ENCODE peak calls at places on chromosome 4, in seven cellular contexts. N is endodermal cell, O is LoVo, U is A549, A is H1, M is mesenchymal stem cell, Q is MG63. T is an unnamed sample.

GRCh38 chr4:25756503-25756902 is 100.9 kb downstream of the SLC34A2 start:
- DNase-seq in M (no peak), Q (no peak), U (no peak), O (no peak), A (no peak), N (no peak), T (no peak)

GRCh38 chr4:147833254-147833653 is 101.4 kb downstream of the ARHGAP10 start:
- DNase-seq in M (peak), U (no peak), A (no peak), N (no peak), O (no peak), Q (no peak), T (no peak)

GRCh38 chr4:112213091-112213490 is 18.5 kb upstream of the AP1AR start:
- DNase-seq in Q (no peak), U (no peak), A (no peak), M (no peak), N (no peak), O (no peak), T (no peak)

GRCh38 chr4:17578482-17578891 is 1.5 kb downstream of the LAP3 start:
- DNase-seq in A (no peak), M (peak), U (no peak), O (peak), Q (no peak), N (no peak), T (peak)

GRCh38 chr4:183142566-183143545 is 43.8 kb downstream of the WWC2 start:
- DNase-seq in U (peak), A (no peak), N (no peak), M (peak), Q (peak), O (peak), T (peak)

GRCh38 chr4:4781936-4782754 is 77.3 kb upstream of the MSX1 start:
- DNase-seq in M (peak), U (no peak), Q (peak), N (no peak), O (no peak), A (no peak), T (peak)

GRCh38 chr4:152628128-152628527 is 51.7 kb downstream of the TMEM154 start:
- DNase-seq in M (no peak), U (no peak), N (no peak), Q (peak), O (no peak), A (no peak), T (no peak)

GRCh38 chr4:66032571-66032970 is 362.3 kb upstream of the EPHA5 start:
- DNase-seq in N (no peak), A (no peak), O (no peak), M (no peak), Q (no peak), U (no peak), T (no peak)

GRCh38 chr4:140047781-140048180 is 106.2 kb downstream of the MAML3 start:
- DNase-seq in N (no peak), A (no peak), U (no peak), M (no peak), Q (no peak), O (no peak), T (no peak)

GRCh38 chr4:138759508-138759907 is 256.1 kb upstream of the NOCT start:
- DNase-seq in O (no peak), N (peak), A (no peak), M (no peak), Q (no peak), U (no peak), T (no peak)

GRCh38 chr4:99754756-99755155 is 61.9 kb upstream of the DAPP1 start:
- DNase-seq in N (no peak), A (no peak), U (no peak), O (no peak), Q (no peak), M (peak), T (no peak)

GRCh38 chr4:52799813-52800212 is 48.6 kb upstream of the ERVMER34-1 start:
- DNase-seq in M (no peak), A (no peak), U (peak), O (no peak), Q (no peak), N (no peak), T (no peak)

T was measured in Daoy.